ENCODE peak calls at places on chromosome 1, in six cellular contexts. One of them, this sample, is unnamed.

GRCh38 chr1:30908886-30909777 is 574 bp upstream of the SDC3 start:
- DNase-seq in left lung: peak
- DNase-seq in lung: no peak
- DNase-seq in Right ventricle myocardium inferior: peak
- DNase-seq in activated gamma-delta T cell treated with Interleukin-2 at 50 U/mL for 16 hours: no peak
- DNase-seq in activated CD4-positive, alpha-beta T cell treated with anti-CD3 and anti-CD28 coated beads, Interleukin-2, amount 50 U/mL, for 1 hour: no peak
- DNase-seq in this sample: no peak

GRCh38 chr1:32714277-32714676 is 11.7 kb upstream of the SYNC start:
- DNase-seq in left lung: no peak
- DNase-seq in lung: no peak
- DNase-seq in Right ventricle myocardium inferior: no peak
- DNase-seq in activated gamma-delta T cell treated with Interleukin-2 at 50 U/mL for 16 hours: no peak
- DNase-seq in activated CD4-positive, alpha-beta T cell treated with anti-CD3 and anti-CD28 coated beads, Interleukin-2, amount 50 U/mL, for 1 hour: no peak
- DNase-seq in this sample: no peak

GRCh38 chr1:38117444-38117887 is 70.9 kb upstream of the POU3F1 start:
- DNase-seq in left lung: no peak
- DNase-seq in lung: no peak
- DNase-seq in Right ventricle myocardium inferior: no peak
- DNase-seq in activated gamma-delta T cell treated with Interleukin-2 at 50 U/mL for 16 hours: no peak
- DNase-seq in activated CD4-positive, alpha-beta T cell treated with anti-CD3 and anti-CD28 coated beads, Interleukin-2, amount 50 U/mL, for 1 hour: no peak
- DNase-seq in this sample: no peak

GRCh38 chr1:56229183-56229582 is 350.2 kb downstream of the PLPP3 start:
- DNase-seq in left lung: no peak
- DNase-seq in lung: no peak
- DNase-seq in Right ventricle myocardium inferior: no peak
- DNase-seq in activated gamma-delta T cell treated with Interleukin-2 at 50 U/mL for 16 hours: no peak
- DNase-seq in activated CD4-positive, alpha-beta T cell treated with anti-CD3 and anti-CD28 coated beads, Interleukin-2, amount 50 U/mL, for 1 hour: no peak
- DNase-seq in this sample: no peak

GRCh38 chr1:35530168-35530567 is 27.0 kb downstream of the KIAA0319L start:
- DNase-seq in left lung: no peak
- DNase-seq in lung: no peak
- DNase-seq in Right ventricle myocardium inferior: no peak
- DNase-seq in activated gamma-delta T cell treated with Interleukin-2 at 50 U/mL for 16 hours: no peak
- DNase-seq in activated CD4-positive, alpha-beta T cell treated with anti-CD3 and anti-CD28 coated beads, Interleukin-2, amount 50 U/mL, for 1 hour: no peak
- DNase-seq in this sample: no peak

GRCh38 chr1:224681816-224682215 is 65.7 kb downstream of the CNIH3 start:
- DNase-seq in left lung: no peak
- DNase-seq in lung: no peak
- DNase-seq in Right ventricle myocardium inferior: no peak
- DNase-seq in activated gamma-delta T cell treated with Interleukin-2 at 50 U/mL for 16 hours: no peak
- DNase-seq in activated CD4-positive, alpha-beta T cell treated with anti-CD3 and anti-CD28 coated beads, Interleukin-2, amount 50 U/mL, for 1 hour: no peak
- DNase-seq in this sample: no peak

GRCh38 chr1:91004145-91004544 is 17.7 kb downstream of the ZNF644 start:
- DNase-seq in left lung: no peak
- DNase-seq in lung: no peak
- DNase-seq in Right ventricle myocardium inferior: no peak
- DNase-seq in activated gamma-delta T cell treated with Interleukin-2 at 50 U/mL for 16 hours: no peak
- DNase-seq in activated CD4-positive, alpha-beta T cell treated with anti-CD3 and anti-CD28 coated beads, Interleukin-2, amount 50 U/mL, for 1 hour: no peak
- DNase-seq in this sample: no peak

GRCh38 chr1:111621050-111621449 is 1.5 kb downstream of the RAP1A start:
- DNase-seq in left lung: no peak
- DNase-seq in lung: no peak
- DNase-seq in Right ventricle myocardium inferior: no peak
- DNase-seq in activated gamma-delta T cell treated with Interleukin-2 at 50 U/mL for 16 hours: no peak
- DNase-seq in activated CD4-positive, alpha-beta T cell treated with anti-CD3 and anti-CD28 coated beads, Interleukin-2, amount 50 U/mL, for 1 hour: no peak
- DNase-seq in this sample: no peak

GRCh38 chr1:42952353-42953001 is 6.2 kb downstream of the SLC2A1 start:
- DNase-seq in left lung: no peak
- DNase-seq in lung: no peak
- DNase-seq in Right ventricle myocardium inferior: peak
- DNase-seq in activated gamma-delta T cell treated with Interleukin-2 at 50 U/mL for 16 hours: peak
- DNase-seq in activated CD4-positive, alpha-beta T cell treated with anti-CD3 and anti-CD28 coated beads, Interleukin-2, amount 50 U/mL, for 1 hour: no peak
- DNase-seq in this sample: no peak

GRCh38 chr1:11691302-11691914 is at the start of gene DRAXIN:
- DNase-seq in left lung: no peak
- DNase-seq in lung: no peak
- DNase-seq in Right ventricle myocardium inferior: no peak
- DNase-seq in activated gamma-delta T cell treated with Interleukin-2 at 50 U/mL for 16 hours: no peak
- DNase-seq in activated CD4-positive, alpha-beta T cell treated with anti-CD3 and anti-CD28 coated beads, Interleukin-2, amount 50 U/mL, for 1 hour: no peak
- DNase-seq in this sample: no peak

This sample was measured in T-cell.